ENCODE peak calls at places on chromosome 14, in seven cellular contexts. G is esophagus squamous epithelium, D is heart right ventricle, Z is adipocyte, Y is A549, K is SK-N-SH, S is left ventricle myocardium superior. L is an unnamed sample.
A peak's percentile ranks its signal among the peaks of the same experiment; 100 is the strongest.

GRCh38 chr14:80636071-80636470 is 305.5 kb downstream of the CEP128 start:
- DNase-seq in G (no peak), D (no peak), Z (peak; percentile 35), Y (peak; percentile 47), K (no peak), S (no peak), L (no peak)

GRCh38 chr14:76309572-76310551 is 66.1 kb upstream of the ESRRB start:
- DNase-seq in G (no peak), D (peak; percentile 77), Z (no peak), Y (no peak), K (no peak), S (peak; percentile 67), L (no peak)

GRCh38 chr14:75831971-75832370 is 149.8 kb downstream of the TGFB3 start:
- DNase-seq in G (no peak), D (no peak), Z (peak; percentile 29), Y (peak; percentile 31), K (no peak), S (no peak), L (no peak)

GRCh38 chr14:33932526-33933292 is 18.2 kb downstream of the EGLN3 start:
- DNase-seq in G (no peak), D (peak; percentile 23), Z (no peak), Y (no peak), K (no peak), S (no peak), L (no peak)

GRCh38 chr14:93343266-93343665 is 3.7 kb upstream of the COX8C start:
- DNase-seq in G (no peak), D (no peak), Z (peak; percentile 49), Y (no peak), K (no peak), S (no peak), L (no peak)

GRCh38 chr14:21614245-21614644 is 20.5 kb downstream of the OR10G2 start:
- DNase-seq in G (no peak), D (no peak), Z (no peak), Y (no peak), K (no peak), S (no peak), L (no peak)

GRCh38 chr14:33794791-33795300 is 156.0 kb downstream of the EGLN3 start:
- DNase-seq in G (no peak), D (no peak), Z (no peak), Y (no peak), K (no peak), S (no peak), L (no peak)

GRCh38 chr14:104554088-104554607 is 25.4 kb upstream of the C14orf180 start:
- DNase-seq in G (no peak), D (no peak), Z (no peak), Y (no peak), K (no peak), S (peak; percentile 18), L (no peak)

GRCh38 chr14:41960316-41960715 is 353.6 kb downstream of the LRFN5 start:
- DNase-seq in G (no peak), D (no peak), Z (peak; percentile 11), Y (no peak), K (no peak), S (no peak), L (no peak)

GRCh38 chr14:24274101-24274543 is 2.7 kb upstream of the RABGGTA start:
- DNase-seq in G (no peak), D (no peak), Z (no peak), Y (no peak), K (no peak), S (no peak), L (no peak)

GRCh38 chr14:93986972-93987371 is 10.1 kb upstream of the CCDC197 start:
- DNase-seq in G (no peak), D (peak; percentile 37), Z (no peak), Y (no peak), K (no peak), S (peak; percentile 85), L (no peak)

GRCh38 chr14:76812422-76813383 is at the start of gene ANGEL1:
- DNase-seq in G (peak; percentile 90), D (peak; percentile 96), Z (peak; percentile 97), Y (peak; percentile 96), K (peak; percentile 97), S (peak; percentile 98), L (peak; percentile 90)

GRCh38 chr14:30180219-30180618 is 252.6 kb upstream of the PRKD1 start:
- DNase-seq in G (no peak), D (no peak), Z (peak; percentile 60), Y (no peak), K (no peak), S (no peak), L (no peak)

GRCh38 chr14:51929156-51929555 is 60.2 kb upstream of the RTRAF start:
- DNase-seq in G (no peak), D (no peak), Z (peak; percentile 9), Y (no peak), K (no peak), S (no peak), L (no peak)